ENCODE peak calls at places on chromosomes 1 and 21, in nine cellular contexts. D is transverse colon, S is neural crest cell, M is AG09319, U is A549, T is upper lobe of right lung, V is RWPE1, L is AG09309, H is Calu3. F is an unnamed sample.

GRCh38 chr1:149845416-149845815 is 54.0 kb upstream of the BOLA1 start:
- DNase-seq in U (no peak), D (no peak), M (no peak), T (no peak), V (no peak), H (no peak), S (no peak), L (no peak), F (no peak)

GRCh38 chr1:28591708-28592313 is at the start of gene RAB42:
- DNase-seq in S (no peak), H (no peak), L (no peak), T (peak; percentile 82), U (no peak), M (no peak), V (no peak), D (peak; percentile 51), F (no peak)

GRCh38 chr1:97893844-97894243 is 27.0 kb downstream of the DPYD start:
- DNase-seq in H (no peak), U (no peak), M (no peak), L (no peak), S (no peak), D (no peak), T (no peak), V (no peak), F (no peak)

GRCh38 chr1:53956308-53957168 is 10.4 kb downstream of the LRRC42 start:
- DNase-seq in H (no peak), U (no peak), M (no peak), V (peak; percentile 21), D (no peak), S (no peak), T (no peak), L (no peak), F (no peak)

GRCh38 chr1:163055531-163055930 is 13.6 kb upstream of the RGS4 start:
- DNase-seq in V (no peak), L (no peak), T (no peak), U (no peak), D (no peak), H (no peak), M (no peak), S (no peak), F (no peak)

GRCh38 chr1:242405947-242406346 is 118.5 kb downstream of the PLD5 start:
- DNase-seq in L (no peak), M (no peak), D (no peak), V (no peak), U (no peak), T (no peak), S (no peak), H (no peak), F (no peak)

GRCh38 chr21:32917392-32918135 is 108.2 kb upstream of the OLIG2 start:
- DNase-seq in V (no peak), S (no peak), H (no peak), T (no peak), M (no peak), L (no peak), U (no peak), D (no peak), F (no peak)

GRCh38 chr1:9436258-9436657 is 103.0 kb upstream of the SLC25A33 start:
- DNase-seq in U (peak; percentile 41), V (no peak), H (no peak), M (no peak), T (no peak), S (no peak), D (no peak), L (no peak), F (no peak)

DNA sequence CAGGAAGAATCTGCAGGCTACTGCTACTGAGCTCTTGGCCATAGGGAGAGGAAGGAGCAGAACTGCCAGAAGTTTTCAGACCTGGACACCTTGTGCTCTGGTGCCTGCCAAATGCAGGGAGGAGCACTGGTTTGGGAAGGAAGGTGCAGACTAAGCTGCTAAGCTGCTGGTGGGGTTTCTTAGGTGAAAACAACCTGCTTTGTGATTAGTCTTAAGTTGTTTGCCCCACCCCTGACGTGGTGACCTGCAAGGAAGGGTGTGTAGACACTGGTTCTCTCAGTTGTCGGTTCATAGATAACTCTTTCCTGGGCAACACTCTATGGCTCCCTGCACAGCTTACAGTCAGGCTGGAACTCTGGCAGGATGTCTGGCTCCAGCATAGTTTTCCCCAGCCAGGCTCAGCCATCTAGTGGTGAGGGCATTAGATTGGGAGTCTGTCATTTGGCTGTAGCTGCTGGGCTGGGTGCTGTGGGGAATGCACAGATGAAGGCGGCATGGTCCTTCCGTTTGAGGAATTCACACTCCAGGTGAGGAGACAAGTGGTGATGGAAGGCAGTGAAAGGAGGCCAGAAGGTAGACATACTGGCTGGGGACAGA is 10.3 kb upstream of the S100A10 start:
- DNase-seq in D (no peak), L (no peak), H (peak; percentile 46), S (no peak), T (no peak), U (peak; percentile 34), V (no peak), M (no peak), F (no peak)
- TF ChIP-seq CTCF in D (no peak), L (peak; percentile 24), H (peak; percentile 21), S (no peak), T (no peak), U (peak; percentile 29), V (no peak), M (no peak), F (no peak)

GRCh38 chr1:175480343-175480827 is 263.0 kb downstream of the TNR start:
- DNase-seq in L (no peak), D (no peak), T (no peak), U (no peak), H (no peak), M (no peak), S (no peak), V (no peak), F (no peak)

GRCh38 chr1:175482072-175482451 is 261.3 kb downstream of the TNR start:
- DNase-seq in S (no peak), M (no peak), T (no peak), U (no peak), H (no peak), D (no peak), L (no peak), V (no peak), F (no peak)

GRCh38 chr1:175479521-175480342 is 263.7 kb downstream of the TNR start:
- DNase-seq in S (no peak), V (no peak), L (no peak), M (no peak), T (no peak), U (no peak), D (no peak), H (no peak), F (no peak)

GRCh38 chr1:175478203-175478602 is 265.2 kb downstream of the TNR start:
- DNase-seq in S (no peak), T (no peak), V (no peak), M (no peak), U (no peak), H (no peak), D (no peak), L (no peak), F (no peak)

GRCh38 chr1:175481126-175482071 is 262.0 kb downstream of the TNR start:
- DNase-seq in L (no peak), M (no peak), T (no peak), H (peak; percentile 17), V (peak; percentile 32), D (no peak), S (no peak), U (peak; percentile 12), F (peak; percentile 26)
- TF ChIP-seq CTCF in L (peak; percentile 34), M (peak; percentile 46), T (peak; percentile 60), H (no peak), V (peak; percentile 65), D (peak; percentile 53), S (peak; percentile 73), U (peak; percentile 48), F (peak; percentile 80)

GRCh38 chr1:170071378-170071777 is 3.1 kb downstream of the KIFAP3 start:
- DNase-seq in T (no peak), M (no peak), H (no peak), U (no peak), L (no peak), S (no peak), V (no peak), D (no peak), F (no peak)

GRCh38 chr1:170076199-170076598 is 1.7 kb upstream of the KIFAP3 start:
- DNase-seq in T (no peak), D (no peak), L (no peak), U (no peak), V (no peak), S (no peak), H (no peak), M (no peak), F (no peak)

GRCh38 chr1:170075186-170075585 is 691 bp upstream of the KIFAP3 start:
- DNase-seq in U (no peak), H (no peak), V (no peak), T (no peak), S (no peak), L (no peak), M (no peak), D (no peak), F (no peak)

GRCh38 chr1:170073893-170074249 is 624 bp downstream of the KIFAP3 start:
- DNase-seq in M (no peak), H (no peak), U (no peak), V (no peak), S (no peak), T (no peak), D (no peak), L (no peak), F (no peak)

DNA sequence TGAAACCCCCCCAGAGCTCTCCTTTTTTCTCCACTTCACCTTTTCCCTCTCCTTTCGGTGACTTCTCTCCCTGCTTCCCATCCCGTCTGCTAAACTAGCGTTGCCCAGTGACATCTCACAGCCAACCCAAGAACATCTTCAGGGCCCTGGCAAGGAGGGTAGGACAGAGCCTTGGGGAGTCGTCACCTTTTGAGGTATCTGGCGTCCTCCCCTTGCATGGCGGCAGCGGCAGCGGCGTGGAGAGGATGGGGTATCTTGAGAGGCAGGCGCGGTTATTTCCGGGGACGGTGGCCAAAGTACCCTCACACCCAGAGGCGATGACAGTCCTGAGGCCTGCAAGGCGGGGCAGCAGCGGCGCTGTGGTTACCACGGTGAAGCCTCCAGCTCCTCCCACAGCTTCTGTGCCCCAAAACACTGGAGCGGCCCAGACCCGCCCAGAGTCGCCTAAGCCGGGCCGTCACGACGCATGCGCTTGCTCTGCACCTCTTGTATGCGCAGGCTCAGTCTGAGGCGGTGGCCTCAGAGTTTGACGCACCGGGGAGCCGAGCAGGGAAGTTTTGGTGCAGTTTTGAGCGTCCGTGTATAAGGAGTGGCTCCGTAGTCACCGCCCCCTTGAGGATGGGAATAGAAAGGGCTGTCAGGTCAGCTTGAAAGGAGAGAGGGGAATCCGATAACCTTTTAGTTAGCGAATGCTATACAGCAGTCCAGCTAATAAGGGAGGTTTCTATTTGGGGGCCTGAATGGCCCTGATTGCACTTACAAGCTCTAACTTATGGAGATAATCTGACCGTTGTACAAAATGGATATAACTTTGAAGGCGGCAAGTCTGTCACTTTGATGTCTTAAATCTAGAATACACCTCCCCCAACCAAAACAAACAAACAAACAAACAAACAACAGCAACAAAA is at the start of gene KIFAP3:
- DNase-seq in L (peak; percentile 91), V (peak; percentile 96), S (peak; percentile 89), M (peak; percentile 93), U (peak; percentile 98), T (peak; percentile 99), H (peak; percentile 97), D (peak; percentile 99), F (peak; percentile 93)
- TF ChIP-seq CTCF in L (peak; percentile 69), V (peak; percentile 73), S (peak; percentile 65), M (peak; percentile 61), U (peak; percentile 43), T (peak; percentile 50), H (no peak), D (peak; percentile 58), F (peak; percentile 50)

DNA sequence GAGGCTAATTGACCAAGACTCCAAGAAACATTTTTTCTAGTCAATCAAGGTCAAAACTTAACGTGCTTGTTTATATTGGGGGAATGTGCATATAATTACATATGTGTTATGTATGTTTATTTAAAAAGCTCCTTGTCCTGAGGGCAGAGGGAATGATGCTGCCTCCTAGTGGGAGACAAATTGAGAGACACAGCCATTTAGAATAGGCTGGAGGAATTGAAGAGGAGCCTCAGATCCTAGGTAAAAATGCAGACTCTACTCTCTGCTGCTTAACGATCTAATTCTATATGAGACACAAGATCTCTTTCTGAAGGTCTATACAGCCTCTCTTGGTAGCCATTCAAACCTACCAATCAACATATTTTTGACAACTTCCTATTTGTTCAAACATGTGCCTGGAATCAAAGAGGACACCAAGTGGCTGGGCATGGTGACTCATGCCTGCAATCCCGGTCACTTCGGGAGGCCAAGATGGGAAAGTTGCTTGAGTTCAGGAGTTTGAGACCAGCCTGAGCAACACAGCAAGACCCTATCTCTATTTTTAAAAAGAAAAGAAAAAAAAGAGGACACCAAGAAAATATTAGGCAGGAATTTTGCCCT is 136.6 kb upstream of the ZNF648 start:
- DNase-seq in S (no peak), H (peak; percentile 16), U (no peak), T (no peak), V (no peak), L (no peak), M (no peak), D (no peak), F (no peak)
- TF ChIP-seq CTCF in S (peak; percentile 22), H (no peak), U (peak; percentile 12), T (peak; percentile 37), V (no peak), L (peak; percentile 32), M (no peak), D (peak; percentile 17), F (no peak)

F was measured in endothelial cell.